ENCODE peak calls at places on chromosomes 2 and 18, in four cellular contexts. B is K562, O is HCT116, I is GM12878. D is an unnamed sample.

GRCh38 chr2:161974417-161974816 is 99.6 kb downstream of the DPP4 start:
- DNase-seq in B (no peak), O (no peak), I (no peak), D (no peak)

GRCh38 chr18:75167137-75167536 is 41.8 kb downstream of the PTGR3 start:
- DNase-seq in B (no peak), O (no peak), I (no peak), D (no peak)

GRCh38 chr2:216765810-216766259 is 70.5 kb upstream of the IGFBP5 start:
- DNase-seq in B (peak), O (no peak), I (no peak), D (no peak)

GRCh38 chr2:236874866-236875481 is 210.7 kb upstream of the COPS8 start:
- DNase-seq in B (no peak), O (no peak), I (no peak), D (no peak)

GRCh38 chr2:47653909-47654789 is 128.8 kb upstream of the MSH6 start:
- DNase-seq in B (peak), O (no peak), I (no peak), D (no peak)

GRCh38 chr2:108084311-108084710 is 98.0 kb downstream of the SLC5A7 start:
- DNase-seq in B (no peak), O (no peak), I (no peak), D (no peak)

GRCh38 chr2:8494589-8494988 is 187.3 kb upstream of the ID2 start:
- DNase-seq in B (no peak), O (no peak), I (no peak), D (no peak)

GRCh38 chr2:85394256-85394655 is 15.9 kb downstream of the CAPG start:
- DNase-seq in B (no peak), O (no peak), I (no peak), D (no peak)

GRCh38 chr18:62521588-62521987 is 1.2 kb upstream of the ZCCHC2 start:
- DNase-seq in B (peak), O (no peak), I (no peak), D (no peak)

GRCh38 chr18:10659000-10659399 is 133.2 kb downstream of the NAPG start:
- DNase-seq in B (no peak), O (no peak), I (no peak), D (no peak)

DNA sequence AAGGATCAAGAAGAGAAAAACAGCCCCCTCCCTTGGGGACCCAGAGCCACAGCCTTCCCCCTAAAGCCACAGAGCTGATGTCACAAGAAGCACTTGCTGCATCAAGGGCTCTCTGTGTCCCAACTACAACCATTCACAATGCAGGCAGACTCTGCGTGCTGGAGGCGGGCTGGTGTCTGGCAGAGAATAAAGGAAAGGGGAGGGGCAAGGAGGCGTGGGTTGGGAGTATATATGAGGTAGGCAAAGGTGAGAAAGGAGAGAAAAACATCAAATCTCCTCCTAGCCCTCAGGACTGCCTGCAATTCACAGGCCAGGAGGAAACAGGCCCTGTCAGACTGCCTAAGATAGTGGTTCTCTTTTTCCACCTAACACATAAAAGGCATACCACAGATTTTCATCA is 48.7 kb upstream of the IHH start:
- DNase-seq in B (no peak), O (no peak), I (no peak), D (no peak)
- TF ChIP-seq POLR2AphosphoS5 in B (no peak), O (no peak), I (no peak), D (no peak)

DNA sequence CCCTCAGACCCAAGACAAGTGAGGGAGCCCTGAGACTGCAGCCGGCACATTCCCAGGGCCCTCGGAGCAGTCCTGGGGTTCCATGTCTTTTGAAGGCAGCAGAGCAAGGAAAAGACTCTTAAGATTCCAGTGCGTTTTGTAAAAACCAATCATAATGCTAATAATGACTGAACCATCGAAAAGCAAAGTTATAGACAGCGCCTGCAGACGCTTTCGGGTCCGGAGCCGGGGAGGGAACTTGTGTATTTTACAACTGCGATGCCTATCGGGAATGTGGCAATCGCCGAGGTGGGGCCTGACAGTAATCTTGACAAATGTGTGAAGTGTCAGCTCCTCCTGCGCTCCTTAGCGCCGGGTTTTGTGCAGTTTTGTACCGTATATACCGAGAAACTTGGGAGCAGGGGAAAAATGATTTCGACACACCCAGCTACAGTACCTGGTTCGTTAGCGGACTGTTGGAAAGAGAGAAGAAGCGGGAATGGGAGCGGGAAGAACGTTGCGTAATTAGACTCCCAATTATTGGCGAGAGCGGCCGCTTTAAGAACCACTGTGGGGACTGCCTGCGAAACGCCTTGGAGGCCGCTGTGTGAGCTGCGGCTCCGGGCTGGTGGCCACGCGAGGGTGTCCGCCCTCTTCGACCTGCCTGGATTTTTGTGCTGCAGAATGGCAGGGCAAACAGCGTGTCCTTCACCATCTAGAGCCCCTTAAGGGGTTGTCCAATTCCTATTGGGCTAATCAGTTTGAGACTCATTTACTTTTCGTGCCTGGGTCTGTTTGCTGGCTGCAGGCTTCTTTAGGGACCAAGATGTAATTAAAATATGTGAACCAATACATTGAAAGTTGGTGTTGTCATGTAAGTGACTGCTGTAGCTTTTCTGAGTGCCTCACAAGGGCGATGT is 2.4 kb downstream of the EPAS1 start:
- DNase-seq in B (peak), O (no peak), I (no peak), D (no peak)
- TF ChIP-seq EZH2 in B (no peak), O (no peak), I (no peak), D (peak)

GRCh38 chr2:191641609-191642008 is 36.3 kb upstream of the NABP1 start:
- DNase-seq in B (no peak), O (no peak), I (no peak), D (no peak)
- TF ChIP-seq POLR2AphosphoS5 in B (no peak), O (no peak), I (no peak), D (no peak)

GRCh38 chr18:57434177-57434535 is 1.0 kb upstream of the ONECUT2 start:
- DNase-seq in B (no peak), O (no peak), I (no peak), D (no peak)
- TF ChIP-seq EZH2 in B (no peak), O (no peak), I (no peak), D (no peak)

DNA sequence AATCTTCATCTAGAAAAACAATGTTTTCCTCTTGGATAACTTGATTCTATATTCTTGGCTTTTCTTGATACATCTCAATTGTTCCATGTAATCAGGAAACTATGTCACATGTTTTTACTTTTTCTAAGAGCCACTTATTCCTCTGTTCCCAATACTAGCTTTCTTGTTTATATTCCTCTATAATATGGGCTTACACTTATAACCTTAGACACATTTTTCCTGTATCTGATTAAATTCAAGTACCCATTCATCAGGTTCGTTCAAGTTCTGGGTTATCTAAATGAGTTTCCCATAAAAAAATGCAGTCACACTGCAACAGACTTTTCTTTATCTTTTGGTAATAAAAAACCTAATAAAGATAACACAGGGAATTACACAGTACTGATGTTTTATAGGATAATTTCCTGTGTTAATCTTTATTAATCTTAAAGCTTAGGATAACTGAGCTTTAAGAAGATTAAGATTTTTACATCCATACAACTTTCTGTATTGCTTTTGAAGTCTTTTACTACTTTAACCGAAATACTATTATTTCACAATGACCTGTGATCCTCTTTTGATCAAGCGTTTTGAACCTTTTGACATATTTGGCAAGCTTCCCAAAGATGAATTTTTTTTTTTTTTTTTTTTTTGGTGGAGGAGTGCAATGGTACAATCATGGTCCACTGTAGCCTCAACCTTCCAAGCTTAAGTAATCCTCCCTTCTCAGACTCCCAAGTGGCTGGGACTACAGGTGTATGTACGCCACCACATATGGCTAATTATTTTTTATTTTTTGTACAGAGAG is 44.3 kb upstream of the C2orf66 start:
- DNase-seq in B (no peak), O (no peak), I (no peak), D (peak)
- TF ChIP-seq POLR2AphosphoS5 in B (no peak), O (no peak), I (no peak), D (no peak)

DNA sequence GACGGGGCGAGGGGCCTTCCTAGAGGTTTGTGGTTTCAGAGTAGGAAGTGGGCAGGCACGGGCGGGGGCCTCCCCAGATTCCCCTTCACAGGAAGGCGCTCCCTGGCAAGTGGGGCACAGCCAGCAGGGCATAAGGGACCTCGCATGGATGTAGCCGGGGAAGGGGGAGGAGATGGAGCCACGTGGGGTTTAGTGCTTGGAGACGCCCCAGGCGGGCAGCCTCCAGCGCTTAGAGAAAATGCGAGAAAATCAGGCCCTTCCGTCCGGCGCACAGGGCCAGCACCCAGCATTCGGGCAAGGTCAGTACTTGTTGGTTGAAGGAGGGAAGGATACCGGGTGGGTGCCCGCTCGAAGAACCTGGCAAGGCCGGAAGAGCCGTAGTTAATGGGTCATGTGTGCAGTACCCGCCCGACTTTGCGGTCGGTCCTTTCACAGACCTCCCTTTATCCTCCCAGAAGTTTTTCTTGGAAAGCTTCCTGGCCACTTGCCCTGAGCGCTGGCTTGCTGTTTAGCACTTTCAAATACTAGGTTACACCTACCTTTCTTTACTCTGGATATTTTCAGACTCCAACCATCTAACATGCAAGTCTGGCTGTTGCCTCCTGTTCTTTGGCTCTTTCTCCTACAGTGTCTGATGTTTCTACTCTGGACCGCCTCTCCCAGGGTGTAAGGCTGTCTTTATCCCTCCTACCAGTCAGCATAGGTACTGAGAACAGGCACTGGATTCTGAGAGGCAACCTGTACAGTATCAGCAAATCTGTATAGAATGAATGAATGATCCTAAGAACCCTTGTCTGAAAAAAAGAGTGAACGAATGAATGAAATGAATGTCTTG is 78.1 kb downstream of the CIB4 start:
- DNase-seq in B (no peak), O (peak), I (no peak), D (no peak)
- TF ChIP-seq EZH2 in B (no peak), O (no peak), I (no peak), D (no peak)

GRCh38 chr18:23784811-23785245 is 95.6 kb downstream of the LAMA3 start:
- DNase-seq in B (no peak), O (no peak), I (no peak), D (no peak)

GRCh38 chr18:23776306-23776705 is 87.1 kb downstream of the LAMA3 start:
- DNase-seq in B (no peak), O (no peak), I (no peak), D (no peak)

GRCh38 chr18:23778828-23779227 is 89.6 kb downstream of the LAMA3 start:
- DNase-seq in B (no peak), O (no peak), I (no peak), D (no peak)

GRCh38 chr18:23779696-23780303 is 90.5 kb downstream of the LAMA3 start:
- DNase-seq in B (no peak), O (peak), I (no peak), D (no peak)
- TF ChIP-seq POLR2AphosphoS5 in B (no peak), O (no peak), I (no peak), D (no peak)

GRCh38 chr2:222304737-222305509 is 6.1 kb upstream of the PAX3 start:
- DNase-seq in B (no peak), O (no peak), I (no peak), D (no peak)
- TF ChIP-seq EZH2 in B (no peak), O (no peak), I (no peak), D (no peak)

D was measured in SK-N-MC.